ENCODE peak calls at places on chromosomes 11 and 22, in eight cellular contexts. A is suprapubic skin; J is esophagus squamous epithelium; K is Karpas-422; X is adrenal gland; W is CD8-positive, alpha-beta T cell; Q is right lobe of liver; O is endodermal cell. G is an unnamed sample. For H3K27me3, the result is how much of the 10 kb centered on the place peaks cover.

GRCh38 chr11:5198285-5198684 is 2.2 kb downstream of the OR51V1 start:
- DNase-seq in A (no peak), J (no peak), K (no peak), X (no peak), W (no peak), Q (no peak), O (no peak), G (no peak)

GRCh38 chr22:45248832-45249561 is 8.3 kb upstream of the KIAA0930 start:
- DNase-seq in A (no peak), J (no peak), K (no peak), X (no peak), W (no peak), Q (peak), O (no peak), G (no peak)

GRCh38 chr11:132358573-132358953 is 988.1 kb downstream of the NTM start:
- DNase-seq in A (no peak), J (no peak), K (no peak), X (no peak), W (no peak), Q (no peak), O (no peak), G (no peak)

GRCh38 chr11:132158696-132159095 is 788.3 kb downstream of the NTM start:
- DNase-seq in A (no peak), J (no peak), K (no peak), X (no peak), W (no peak), Q (no peak), O (no peak), G (no peak)

GRCh38 chr11:65290448-65291165 is 24.1 kb upstream of the CDC42EP2 start:
- DNase-seq in A (peak), J (no peak), K (no peak), X (peak), W (no peak), Q (peak), O (no peak), G (peak)

GRCh38 chr11:68855205-68855978 is 13.7 kb upstream of the CPT1A start:
- DNase-seq in A (peak), J (no peak), K (no peak), X (no peak), W (no peak), Q (peak), O (peak), G (no peak)

GRCh38 chr22:44842417-44842816 is 90.0 kb downstream of the ARHGAP8 start:
- DNase-seq in A (no peak), J (no peak), K (no peak), X (no peak), W (no peak), Q (no peak), O (no peak), G (no peak)

GRCh38 chr11:131999084-131999483 is 628.7 kb downstream of the NTM start:
- DNase-seq in A (no peak), J (no peak), K (no peak), X (no peak), W (no peak), Q (no peak), O (no peak), G (no peak)

GRCh38 chr11:34624069-34624468 is 3.2 kb downstream of the EHF start:
- DNase-seq in A (no peak), J (no peak), K (no peak), X (no peak), W (no peak), Q (no peak), O (no peak), G (peak)

GRCh38 chr11:13009476-13009920 is 382 bp downstream of the RASSF10 start:
- DNase-seq in A (no peak), J (no peak), K (no peak), X (no peak), W (no peak), Q (no peak), O (no peak), G (no peak)

GRCh38 chr11:72354356-72355115 is 79.8 kb downstream of the CLPB start:
- DNase-seq in A (no peak), J (no peak), K (no peak), X (no peak), W (no peak), Q (no peak), O (peak), G (no peak)

GRCh38 chr11:122735031-122735430 is 79.5 kb downstream of the UBASH3B start:
- DNase-seq in A (no peak), J (no peak), K (no peak), X (no peak), W (no peak), Q (no peak), O (no peak), G (no peak)

GRCh38 chr11:117095301-117096139 is 2.7 kb downstream of the SIK3 start:
- DNase-seq in A (no peak), J (no peak), K (no peak), X (no peak), W (no peak), Q (no peak), O (no peak), G (no peak)

DNA sequence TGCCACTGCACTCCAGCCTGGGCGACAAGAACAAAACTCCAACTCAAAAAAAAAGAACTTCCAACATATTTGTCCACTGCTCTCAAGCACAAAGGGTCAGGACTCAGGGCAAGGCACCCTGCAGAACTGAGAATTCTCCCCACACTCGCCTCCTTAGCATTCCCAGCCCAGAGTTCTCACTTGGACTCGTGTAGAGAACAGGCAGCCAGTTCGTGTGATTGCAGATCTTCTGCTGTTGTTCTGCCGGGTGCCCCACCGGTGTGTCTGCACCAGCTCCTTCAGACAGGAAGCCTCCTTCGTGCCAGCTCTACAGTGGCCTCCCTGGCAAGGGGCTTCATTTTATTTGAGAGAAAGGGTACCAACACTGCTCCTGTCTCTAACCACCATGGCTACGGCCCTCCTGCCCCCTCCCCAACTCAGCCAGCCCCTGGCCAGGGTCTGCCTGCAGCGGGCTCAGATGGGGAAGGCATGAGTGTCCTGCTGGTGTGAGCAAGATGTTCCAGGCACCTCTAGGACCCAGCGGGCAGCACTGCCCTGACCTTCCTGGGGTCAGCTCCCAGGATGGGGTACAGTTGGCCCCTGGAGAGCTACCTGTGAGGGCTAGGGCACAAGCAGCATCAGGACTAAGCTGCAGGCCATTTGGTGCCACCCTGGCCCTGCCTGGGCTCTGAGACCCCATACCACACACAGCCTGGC is 19.5 kb upstream of the SCGB1A1 start:
- DNase-seq in A (peak), J (no peak), K (no peak), X (peak), W (no peak), Q (no peak), O (no peak), G (no peak)
- H3K27ac ChIP-seq in A (peak), J (peak), K (no peak), X (no peak), W (no peak), Q (no peak), O (no peak), G (peak)

GRCh38 chr11:2886191-2886894 is 768 bp upstream of the CDKN1C start:
- DNase-seq in A (no peak), J (no peak), K (no peak), X (peak), W (no peak), Q (peak), O (peak), G (no peak)

GRCh38 chr11:2884424-2884815 is 1.2 kb downstream of the CDKN1C start:
- DNase-seq in A (peak), J (no peak), K (no peak), X (peak), W (no peak), Q (no peak), O (peak), G (no peak)

GRCh38 chr11:2886936-2887335 is 1.4 kb upstream of the CDKN1C start:
- DNase-seq in A (no peak), J (no peak), K (no peak), X (no peak), W (no peak), Q (no peak), O (no peak), G (no peak)

GRCh38 chr11:2885017-2885675 is 429 bp downstream of the CDKN1C start:
- DNase-seq in A (peak), J (no peak), K (no peak), X (peak), W (no peak), Q (peak), O (peak), G (peak)

DNA sequence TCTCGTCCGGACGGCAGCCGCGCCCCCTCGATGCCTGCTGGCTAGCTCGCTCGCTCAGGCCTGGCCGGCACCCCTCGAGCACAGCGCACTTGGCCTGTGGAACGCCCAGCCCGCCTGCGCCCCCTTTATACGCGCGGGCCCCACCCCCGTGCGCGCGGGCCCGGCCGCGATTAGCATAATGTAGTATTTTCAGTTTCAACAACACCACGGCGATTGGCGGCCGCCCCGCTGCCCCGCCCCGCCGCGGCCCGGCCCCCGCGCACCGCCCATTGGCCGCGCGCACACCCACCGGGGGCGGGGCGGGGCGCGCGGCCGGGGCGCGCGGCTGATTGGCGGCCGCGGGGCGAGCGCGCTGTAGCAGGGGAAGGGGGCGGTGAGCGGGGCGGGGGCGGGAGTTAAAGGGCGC is at the start of gene CDKN1C:
- DNase-seq in A (peak), J (no peak), K (no peak), X (peak), W (peak), Q (peak), O (peak), G (peak)
- H3K27me3 ChIP-seq in A (under half), J (under half), K (under half), X (under half), W (under half), Q (under half), O (under half), G (under half)

GRCh38 chr22:28297504-28297903 is 378.4 kb upstream of the PITPNB start:
- DNase-seq in A (no peak), J (no peak), K (no peak), X (no peak), W (no peak), Q (no peak), O (no peak), G (no peak)

GRCh38 chr22:28296452-28296851 is 377.4 kb upstream of the PITPNB start:
- DNase-seq in A (no peak), J (no peak), K (no peak), X (no peak), W (no peak), Q (no peak), O (no peak), G (no peak)

GRCh38 chr22:28299760-28300159 is 379.9 kb downstream of the TTC28 start:
- DNase-seq in A (no peak), J (no peak), K (no peak), X (no peak), W (no peak), Q (no peak), O (no peak), G (no peak)

DNA sequence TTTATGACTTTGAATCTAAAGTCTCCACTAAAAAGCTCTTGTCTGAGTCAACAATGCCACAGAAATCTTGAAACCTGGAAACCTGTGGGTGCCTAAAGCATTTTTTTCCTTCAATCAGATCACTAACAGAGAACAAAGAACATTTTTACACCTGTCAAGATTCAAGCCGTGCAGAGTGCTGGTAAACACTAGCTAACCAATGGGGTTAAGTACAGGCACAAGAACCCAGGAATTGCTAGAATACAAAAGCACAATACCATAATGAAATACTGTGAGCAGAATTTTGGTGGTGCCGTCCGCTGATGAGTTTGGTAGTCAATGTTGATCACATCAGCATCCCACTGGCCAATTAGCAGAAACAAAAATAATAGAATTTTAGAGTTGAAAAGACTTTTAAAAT is 380.3 kb upstream of the PITPNB start:
- DNase-seq in A (no peak), J (no peak), K (no peak), X (no peak), W (no peak), Q (no peak), O (peak), G (no peak)
- H3K4me3 ChIP-seq in A (no peak), J (no peak), K (no peak), X (no peak), W (no peak), Q (no peak), O (no peak), G (no peak)

GRCh38 chr22:35350539-35351503 is 30.1 kb upstream of the HMOX1 start:
- DNase-seq in A (peak), J (peak), K (peak), X (peak), W (peak), Q (peak), O (peak), G (peak)
- H3K27ac ChIP-seq in A (peak), J (peak), K (no peak), X (no peak), W (no peak), Q (no peak), O (no peak), G (peak)